ENCODE peak calls at places on chromosome 15, in seven cellular contexts. C, D, T, H, V, W and Z are unnamed samples.

GRCh38 chr15:68411276-68411675 is 20.7 kb downstream of the ITGA11 start:
- DNase-seq in C (no peak), D (no peak), T (no peak), H (no peak), V (no peak), W (no peak), Z (no peak)

GRCh38 chr15:65385868-65386253 is 8.1 kb upstream of the IGDCC3 start:
- DNase-seq in C (no peak), D (no peak), T (no peak), H (no peak), V (peak; percentile 63), W (no peak), Z (no peak)

GRCh38 chr15:47505712-47506542 is 211.4 kb upstream of the SEMA6D start:
- DNase-seq in C (no peak), D (peak; percentile 37), T (no peak), H (no peak), V (no peak), W (no peak), Z (peak; percentile 97)

GRCh38 chr15:36469567-36469966 is 109.9 kb upstream of the CDIN1 start:
- DNase-seq in C (peak; percentile 12), D (peak; percentile 36), T (no peak), H (no peak), V (no peak), W (peak; percentile 75), Z (peak; percentile 24)

GRCh38 chr15:27589260-27589659 is 509.9 kb downstream of the OCA2 start:
- DNase-seq in C (no peak), D (no peak), T (peak; percentile 29), H (no peak), V (no peak), W (no peak), Z (no peak)

GRCh38 chr15:85607141-85607806 is 187.5 kb downstream of the KLHL25 start:
- DNase-seq in C (no peak), D (no peak), T (no peak), H (no peak), V (no peak), W (peak; percentile 62), Z (no peak)

GRCh38 chr15:70266412-70267089 is 168.8 kb upstream of the TLE3 start:
- DNase-seq in C (no peak), D (no peak), T (no peak), H (no peak), V (peak; percentile 71), W (peak; percentile 39), Z (no peak)

GRCh38 chr15:83446904-83447708 is at the start of gene SH3GL3:
- DNase-seq in C (peak; percentile 47), D (peak; percentile 66), T (no peak), H (no peak), V (peak; percentile 77), W (peak; percentile 79), Z (no peak)

GRCh38 chr15:22888120-22888859 is 49.8 kb downstream of the NIPA2 start:
- DNase-seq in C (peak; percentile 82), D (peak; percentile 98), T (no peak), H (no peak), V (no peak), W (peak; percentile 99), Z (peak; percentile 80)

GRCh38 chr15:34753236-34753894 is 1.4 kb downstream of the GJD2 start:
- DNase-seq in C (peak; percentile 9), D (peak; percentile 50), T (no peak), H (no peak), V (no peak), W (peak; percentile 36), Z (peak; percentile 27)

GRCh38 chr15:65077981-65078352 is 1.4 kb downstream of the KBTBD13 start:
- DNase-seq in C (no peak), D (peak; percentile 12), T (no peak), H (no peak), V (peak; percentile 79), W (no peak), Z (no peak)

GRCh38 chr15:23014394-23015000 is 24.9 kb downstream of the TUBGCP5 start:
- DNase-seq in C (no peak), D (no peak), T (no peak), H (no peak), V (no peak), W (no peak), Z (no peak)

GRCh38 chr15:36373549-36373948 is 205.9 kb upstream of the CDIN1 start:
- DNase-seq in C (peak; percentile 32), D (no peak), T (no peak), H (no peak), V (no peak), W (peak; percentile 74), Z (no peak)

GRCh38 chr15:70723124-70723427 is 40.3 kb downstream of the UACA start:
- DNase-seq in C (no peak), D (no peak), T (no peak), H (no peak), V (no peak), W (no peak), Z (no peak)

GRCh38 chr15:41284425-41285177 is 47.8 kb downstream of the OIP5 start:
- DNase-seq in C (no peak), D (no peak), T (peak; percentile 23), H (peak; percentile 54), V (no peak), W (no peak), Z (no peak)

GRCh38 chr15:60044636-60045273 is 40.6 kb downstream of the FOXB1 start:
- DNase-seq in C (no peak), D (no peak), T (peak; percentile 81), H (peak; percentile 11), V (no peak), W (no peak), Z (no peak)

GRCh38 chr15:39099524-39099923 is 481.4 kb upstream of the THBS1 start:
- DNase-seq in C (no peak), D (no peak), T (no peak), H (no peak), V (no peak), W (peak; percentile 53), Z (no peak)

GRCh38 chr15:63583027-63583426 is 14.2 kb upstream of the FBXL22 start:
- DNase-seq in C (peak; percentile 83), D (peak; percentile 92), T (no peak), H (no peak), V (no peak), W (peak; percentile 92), Z (peak; percentile 34)

GRCh38 chr15:64430000-64430735 is 30.2 kb upstream of the ZNF609 start:
- DNase-seq in C (peak; percentile 25), D (peak; percentile 64), T (peak; percentile 77), H (no peak), V (no peak), W (peak; percentile 95), Z (no peak)

GRCh38 chr15:91921188-91921820 is 67.8 kb downstream of the SLCO3A1 start:
- DNase-seq in C (no peak), D (no peak), T (no peak), H (no peak), V (no peak), W (no peak), Z (no peak)

GRCh38 chr15:55917881-55918296 is 75.5 kb downstream of the NEDD4 start:
- DNase-seq in C (no peak), D (peak; percentile 85), T (peak; percentile 21), H (peak; percentile 22), V (no peak), W (peak; percentile 84), Z (peak; percentile 48)

DNA sequence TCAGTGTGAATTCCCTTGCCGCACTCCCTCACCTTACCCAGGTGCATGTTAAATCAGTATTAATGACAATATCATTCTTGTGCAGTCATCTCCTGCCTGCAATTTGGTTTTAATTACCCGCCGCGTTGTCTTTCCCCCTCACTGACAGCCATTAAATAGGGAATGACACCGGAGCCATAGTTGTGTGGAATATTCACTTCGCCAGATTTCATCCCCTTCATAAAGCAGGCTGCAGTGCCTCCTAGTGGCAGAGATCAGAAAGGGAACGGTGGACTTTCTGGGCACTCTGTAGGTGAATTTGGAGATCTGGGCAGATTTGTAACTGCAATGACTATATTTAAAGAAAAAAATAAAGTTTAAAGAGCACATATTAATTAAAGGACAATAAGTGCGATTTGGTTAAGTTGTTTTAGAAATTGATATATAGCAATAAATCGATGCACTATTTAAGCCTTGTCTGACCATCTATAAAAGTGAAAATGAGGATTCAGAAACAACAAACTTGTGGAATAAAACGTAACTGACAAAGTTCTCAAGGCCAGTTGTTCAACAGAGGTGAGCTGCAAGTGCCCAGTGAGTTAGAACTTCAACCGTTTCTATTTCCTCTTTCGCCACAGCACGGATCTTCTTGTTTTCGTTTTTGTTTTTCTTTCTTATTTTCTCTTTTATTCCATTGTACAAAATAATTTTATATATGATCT is 725.1 kb upstream of the ARRDC4 start:
- DNase-seq in C (no peak), D (peak; percentile 51), T (peak; percentile 32), H (peak; percentile 5), V (peak; percentile 15), W (peak; percentile 9), Z (no peak)
- TF ChIP-seq CTCF in C (peak; percentile 88), D (peak; percentile 94), T (peak; percentile 86), H (peak; percentile 83), V (peak; percentile 89), W (peak; percentile 95), Z (peak; percentile 91)

GRCh38 chr15:84599906-84600305 is 903 bp upstream of the ZSCAN2 start:
- DNase-seq in C (no peak), D (no peak), T (no peak), H (no peak), V (no peak), W (no peak), Z (no peak)
- H3K4me3 ChIP-seq in C (no peak overlapping the region), D (no peak overlapping the region), T (peak overlapping the region; percentile 99), H (peak overlapping the region; percentile 3), V (peak overlapping the region; percentile 93), W (no peak overlapping the region), Z (no peak overlapping the region)

DNA sequence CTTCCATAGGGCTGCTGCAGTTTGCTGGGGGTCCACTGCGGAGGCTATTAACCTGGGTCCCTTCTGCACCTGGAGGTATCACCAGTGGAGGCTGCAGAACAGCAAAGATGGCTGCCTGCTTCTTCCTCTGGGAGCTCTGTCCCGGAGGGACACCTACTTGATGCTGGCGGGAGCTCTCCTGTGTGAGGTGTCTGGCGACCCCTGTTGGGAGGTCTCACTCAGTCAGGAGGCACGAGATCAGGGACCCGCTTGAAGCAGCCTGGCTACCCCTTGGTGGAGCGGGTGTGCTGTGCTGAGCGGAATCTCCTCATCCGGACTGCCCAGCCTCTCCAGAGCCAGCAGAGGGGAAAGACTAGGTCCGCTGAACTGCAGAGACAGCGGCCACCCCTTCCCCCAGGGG is 56.0 kb upstream of the CTXND1 start:
- DNase-seq in C (no peak), D (no peak), T (no peak), H (peak; percentile 2), V (no peak), W (no peak), Z (no peak)
- TF ChIP-seq CTCF in C (no peak), D (no peak), T (no peak), H (no peak), V (no peak), W (no peak), Z (no peak)

DNA sequence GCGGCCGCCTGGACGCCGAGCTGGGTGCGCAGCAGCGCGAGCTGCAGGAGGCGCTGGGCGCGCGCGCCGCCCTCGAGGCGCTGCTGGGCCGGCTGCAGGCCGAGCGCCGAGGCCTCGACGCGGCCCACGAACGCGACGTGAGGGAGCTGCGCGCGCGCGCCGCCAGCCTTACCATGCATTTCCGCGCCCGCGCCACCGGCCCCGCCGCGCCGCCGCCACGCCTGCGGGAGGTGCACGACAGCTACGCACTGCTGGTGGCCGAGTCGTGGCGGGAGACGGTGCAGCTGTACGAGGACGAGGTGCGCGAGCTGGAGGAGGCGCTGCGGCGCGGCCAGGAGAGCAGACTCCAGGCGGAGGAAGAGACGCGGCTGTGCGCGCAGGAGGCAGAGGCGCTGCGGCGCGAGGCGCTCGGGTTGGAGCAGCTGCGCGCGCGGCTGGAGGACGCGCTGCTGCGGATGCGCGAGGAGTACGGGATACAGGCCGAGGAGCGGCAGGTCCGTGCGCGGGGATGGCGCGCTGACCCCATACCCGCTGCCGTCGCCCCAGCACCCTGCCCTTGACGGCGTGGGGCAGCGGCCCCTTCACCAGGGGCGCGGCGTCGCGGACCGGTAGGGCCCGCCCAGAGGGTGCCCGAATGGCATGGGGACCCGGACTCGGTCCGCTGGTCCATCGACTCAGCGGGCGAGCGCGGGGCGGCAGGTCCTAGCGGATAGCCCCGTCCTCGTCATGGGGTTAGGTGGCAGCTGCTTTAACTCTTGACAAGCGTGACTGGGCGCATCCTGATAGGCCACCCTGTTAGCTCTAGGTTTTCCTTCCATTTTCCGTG is 849 bp downstream of the SYNM start:
- DNase-seq in C (no peak), D (peak; percentile 26), T (no peak), H (peak; percentile 17), V (peak; percentile 69), W (peak; percentile 65), Z (no peak)
- H3K4me3 ChIP-seq in C (peak overlapping the region; percentile 40), D (peak overlapping the region; percentile 48), T (no peak overlapping the region), H (peak overlapping the region; percentile 51), V (peak overlapping the region; percentile 81), W (peak overlapping the region; percentile 57), Z (peak overlapping the region; percentile 46)